ENCODE peak calls at places on chromosomes 6 and 20, in seven cellular contexts. One of them, this sample, is unnamed.

GRCh38 chr6:136550045-136550329 is 235 bp downstream of the MAP7 start:
- DNase-seq in cardiac fibroblast: no peak
- DNase-seq in fibroblast of pulmonary artery: no peak
- DNase-seq in left ventricle myocardium inferior: peak
- DNase-seq in OCI-LY7: no peak
- DNase-seq in Peyer's patch: no peak
- DNase-seq in aorta: no peak
- DNase-seq in this sample: peak

GRCh38 chr6:5532941-5533340 is 271.6 kb downstream of the FARS2 start:
- DNase-seq in cardiac fibroblast: no peak
- DNase-seq in fibroblast of pulmonary artery: no peak
- DNase-seq in left ventricle myocardium inferior: no peak
- DNase-seq in OCI-LY7: no peak
- DNase-seq in Peyer's patch: no peak
- DNase-seq in aorta: no peak
- DNase-seq in this sample: no peak

GRCh38 chr6:116152620-116153019 is 26.7 kb upstream of the COL10A1 start:
- DNase-seq in cardiac fibroblast: peak
- DNase-seq in fibroblast of pulmonary artery: peak
- DNase-seq in left ventricle myocardium inferior: no peak
- DNase-seq in OCI-LY7: no peak
- DNase-seq in Peyer's patch: no peak
- DNase-seq in aorta: no peak
- DNase-seq in this sample: no peak

GRCh38 chr6:101534386-101534785 is 140.9 kb downstream of the GRIK2 start:
- DNase-seq in cardiac fibroblast: peak
- DNase-seq in fibroblast of pulmonary artery: peak
- DNase-seq in left ventricle myocardium inferior: no peak
- DNase-seq in OCI-LY7: no peak
- DNase-seq in Peyer's patch: no peak
- DNase-seq in aorta: no peak
- DNase-seq in this sample: no peak

GRCh38 chr6:121436966-121437756 is 1.7 kb downstream of the GJA1 start:
- DNase-seq in cardiac fibroblast: peak
- DNase-seq in fibroblast of pulmonary artery: peak
- DNase-seq in left ventricle myocardium inferior: peak
- DNase-seq in OCI-LY7: no peak
- DNase-seq in Peyer's patch: peak
- DNase-seq in aorta: peak
- DNase-seq in this sample: peak

GRCh38 chr20:64168381-64169088 is 4.3 kb downstream of the MYT1 start:
- DNase-seq in cardiac fibroblast: no peak
- DNase-seq in fibroblast of pulmonary artery: no peak
- DNase-seq in left ventricle myocardium inferior: no peak
- DNase-seq in OCI-LY7: no peak
- DNase-seq in Peyer's patch: no peak
- DNase-seq in aorta: peak
- DNase-seq in this sample: no peak

GRCh38 chr6:85404497-85405174 is 45.2 kb upstream of the NT5E start:
- DNase-seq in cardiac fibroblast: peak
- DNase-seq in fibroblast of pulmonary artery: peak
- DNase-seq in left ventricle myocardium inferior: no peak
- DNase-seq in OCI-LY7: no peak
- DNase-seq in Peyer's patch: peak
- DNase-seq in aorta: peak
- DNase-seq in this sample: peak

GRCh38 chr20:52481443-52481842 is 289.9 kb upstream of the ZFP64 start:
- DNase-seq in cardiac fibroblast: peak
- DNase-seq in fibroblast of pulmonary artery: peak
- DNase-seq in left ventricle myocardium inferior: no peak
- DNase-seq in OCI-LY7: no peak
- DNase-seq in Peyer's patch: no peak
- DNase-seq in aorta: no peak
- DNase-seq in this sample: no peak

GRCh38 chr6:148168856-148169255 is 173.8 kb upstream of the SASH1 start:
- DNase-seq in cardiac fibroblast: no peak
- DNase-seq in fibroblast of pulmonary artery: no peak
- DNase-seq in left ventricle myocardium inferior: no peak
- DNase-seq in OCI-LY7: no peak
- DNase-seq in Peyer's patch: no peak
- DNase-seq in aorta: no peak
- DNase-seq in this sample: no peak

GRCh38 chr6:92050216-92050615 is 1369.1 kb downstream of the EPHA7 start:
- DNase-seq in cardiac fibroblast: no peak
- DNase-seq in fibroblast of pulmonary artery: no peak
- DNase-seq in left ventricle myocardium inferior: no peak
- DNase-seq in OCI-LY7: no peak
- DNase-seq in Peyer's patch: no peak
- DNase-seq in aorta: no peak
- DNase-seq in this sample: peak

GRCh38 chr6:146670161-146670560 is 71.4 kb downstream of the ADGB start:
- DNase-seq in cardiac fibroblast: no peak
- DNase-seq in fibroblast of pulmonary artery: peak
- DNase-seq in left ventricle myocardium inferior: no peak
- DNase-seq in OCI-LY7: no peak
- DNase-seq in Peyer's patch: no peak
- DNase-seq in aorta: no peak
- DNase-seq in this sample: no peak

GRCh38 chr20:49585585-49586245 is 17.8 kb upstream of the PTGIS start:
- DNase-seq in cardiac fibroblast: no peak
- DNase-seq in fibroblast of pulmonary artery: no peak
- DNase-seq in left ventricle myocardium inferior: no peak
- DNase-seq in OCI-LY7: no peak
- DNase-seq in Peyer's patch: no peak
- DNase-seq in aorta: no peak
- DNase-seq in this sample: no peak

GRCh38 chr6:27374824-27375612 is 13.5 kb upstream of the ZNF391 start:
- DNase-seq in cardiac fibroblast: peak
- DNase-seq in fibroblast of pulmonary artery: peak
- DNase-seq in left ventricle myocardium inferior: peak
- DNase-seq in OCI-LY7: no peak
- DNase-seq in Peyer's patch: peak
- DNase-seq in aorta: peak
- DNase-seq in this sample: peak

GRCh38 chr6:34300332-34300751 is 51.5 kb upstream of the SMIM29 start:
- DNase-seq in cardiac fibroblast: no peak
- DNase-seq in fibroblast of pulmonary artery: no peak
- DNase-seq in left ventricle myocardium inferior: no peak
- DNase-seq in OCI-LY7: no peak
- DNase-seq in Peyer's patch: no peak
- DNase-seq in aorta: no peak
- DNase-seq in this sample: no peak

GRCh38 chr20:46894971-46895905 is 595 bp downstream of the EYA2 start:
- DNase-seq in cardiac fibroblast: no peak
- DNase-seq in fibroblast of pulmonary artery: no peak
- DNase-seq in left ventricle myocardium inferior: no peak
- DNase-seq in OCI-LY7: no peak
- DNase-seq in Peyer's patch: no peak
- DNase-seq in aorta: peak
- DNase-seq in this sample: peak

GRCh38 chr20:59176812-59177211 is 13.2 kb downstream of the ZNF831 start:
- DNase-seq in cardiac fibroblast: no peak
- DNase-seq in fibroblast of pulmonary artery: no peak
- DNase-seq in left ventricle myocardium inferior: no peak
- DNase-seq in OCI-LY7: no peak
- DNase-seq in Peyer's patch: no peak
- DNase-seq in aorta: no peak
- DNase-seq in this sample: no peak

GRCh38 chr20:2299301-2299700 is 3.5 kb downstream of the TGM3 start:
- DNase-seq in cardiac fibroblast: peak
- DNase-seq in fibroblast of pulmonary artery: no peak
- DNase-seq in left ventricle myocardium inferior: peak
- DNase-seq in OCI-LY7: no peak
- DNase-seq in Peyer's patch: peak
- DNase-seq in aorta: peak
- DNase-seq in this sample: no peak

GRCh38 chr6:74578339-74578738 is 627.5 kb downstream of the COL12A1 start:
- DNase-seq in cardiac fibroblast: peak
- DNase-seq in fibroblast of pulmonary artery: peak
- DNase-seq in left ventricle myocardium inferior: no peak
- DNase-seq in OCI-LY7: no peak
- DNase-seq in Peyer's patch: no peak
- DNase-seq in aorta: no peak
- DNase-seq in this sample: no peak

GRCh38 chr6:166360243-166361079 is 18.1 kb upstream of the SFT2D1 start:
- DNase-seq in cardiac fibroblast: peak
- DNase-seq in fibroblast of pulmonary artery: no peak
- DNase-seq in left ventricle myocardium inferior: no peak
- DNase-seq in OCI-LY7: no peak
- DNase-seq in Peyer's patch: no peak
- DNase-seq in aorta: no peak
- DNase-seq in this sample: no peak

GRCh38 chr6:106142876-106143431 is 56.8 kb downstream of the PRDM1 start:
- DNase-seq in cardiac fibroblast: no peak
- DNase-seq in fibroblast of pulmonary artery: no peak
- DNase-seq in left ventricle myocardium inferior: no peak
- DNase-seq in OCI-LY7: no peak
- DNase-seq in Peyer's patch: no peak
- DNase-seq in aorta: no peak
- DNase-seq in this sample: no peak

GRCh38 chr6:15962449-15962764 is 166.5 kb upstream of the MYLIP start:
- DNase-seq in cardiac fibroblast: peak
- DNase-seq in fibroblast of pulmonary artery: peak
- DNase-seq in left ventricle myocardium inferior: no peak
- DNase-seq in OCI-LY7: peak
- DNase-seq in Peyer's patch: no peak
- DNase-seq in aorta: no peak
- DNase-seq in this sample: no peak

GRCh38 chr6:156783958-156784357 is 6.8 kb downstream of the ARID1B start:
- DNase-seq in cardiac fibroblast: no peak
- DNase-seq in fibroblast of pulmonary artery: no peak
- DNase-seq in left ventricle myocardium inferior: no peak
- DNase-seq in OCI-LY7: no peak
- DNase-seq in Peyer's patch: no peak
- DNase-seq in aorta: no peak
- DNase-seq in this sample: no peak
- H3K4me3 ChIP-seq in cardiac fibroblast: no peak
- H3K4me3 ChIP-seq in fibroblast of pulmonary artery: no peak
- H3K4me3 ChIP-seq in left ventricle myocardium inferior: peak
- H3K4me3 ChIP-seq in OCI-LY7: peak
- H3K4me3 ChIP-seq in Peyer's patch: no peak
- H3K4me3 ChIP-seq in aorta: no peak
- H3K4me3 ChIP-seq in this sample: no peak

DNA sequence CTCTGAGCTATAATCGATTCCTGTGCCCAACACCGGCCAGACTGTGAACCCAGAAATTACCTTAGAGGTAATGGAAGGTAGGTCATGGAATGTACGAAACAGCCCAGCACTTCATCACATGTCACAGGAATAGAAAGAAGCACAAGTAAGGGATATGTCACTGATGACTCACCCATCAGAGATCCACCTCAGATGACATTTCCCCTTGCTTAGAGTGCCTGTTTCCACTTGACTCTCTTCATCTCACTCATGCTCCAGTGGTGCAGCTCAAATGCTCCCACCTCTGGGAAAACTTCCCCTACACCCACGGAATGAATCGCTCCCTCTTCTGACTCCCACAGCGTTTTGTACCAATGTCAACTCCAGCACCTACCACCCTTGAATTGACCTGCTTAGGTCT is 381.6 kb upstream of the CNR1 start:
- DNase-seq in cardiac fibroblast: no peak
- DNase-seq in fibroblast of pulmonary artery: no peak
- DNase-seq in left ventricle myocardium inferior: no peak
- DNase-seq in OCI-LY7: no peak
- DNase-seq in Peyer's patch: no peak
- DNase-seq in aorta: no peak
- DNase-seq in this sample: no peak
- H3K4me3 ChIP-seq in cardiac fibroblast: no peak
- H3K4me3 ChIP-seq in fibroblast of pulmonary artery: no peak
- H3K4me3 ChIP-seq in left ventricle myocardium inferior: no peak
- H3K4me3 ChIP-seq in OCI-LY7: no peak
- H3K4me3 ChIP-seq in Peyer's patch: no peak
- H3K4me3 ChIP-seq in aorta: no peak
- H3K4me3 ChIP-seq in this sample: no peak

GRCh38 chr6:37134622-37135191 is 35.2 kb upstream of the PIM1 start:
- DNase-seq in cardiac fibroblast: peak
- DNase-seq in fibroblast of pulmonary artery: peak
- DNase-seq in left ventricle myocardium inferior: no peak
- DNase-seq in OCI-LY7: no peak
- DNase-seq in Peyer's patch: no peak
- DNase-seq in aorta: peak
- DNase-seq in this sample: peak

GRCh38 chr6:37137881-37138568 is 31.9 kb upstream of the PIM1 start:
- DNase-seq in cardiac fibroblast: peak
- DNase-seq in fibroblast of pulmonary artery: peak
- DNase-seq in left ventricle myocardium inferior: no peak
- DNase-seq in OCI-LY7: no peak
- DNase-seq in Peyer's patch: no peak
- DNase-seq in aorta: no peak
- DNase-seq in this sample: peak

GRCh38 chr6:37135835-37136694 is 33.9 kb upstream of the PIM1 start:
- DNase-seq in cardiac fibroblast: peak
- DNase-seq in fibroblast of pulmonary artery: peak
- DNase-seq in left ventricle myocardium inferior: no peak
- DNase-seq in OCI-LY7: no peak
- DNase-seq in Peyer's patch: no peak
- DNase-seq in aorta: no peak
- DNase-seq in this sample: no peak

GRCh38 chr6:37137201-37137880 is 32.6 kb upstream of the PIM1 start:
- DNase-seq in cardiac fibroblast: peak
- DNase-seq in fibroblast of pulmonary artery: peak
- DNase-seq in left ventricle myocardium inferior: no peak
- DNase-seq in OCI-LY7: no peak
- DNase-seq in Peyer's patch: no peak
- DNase-seq in aorta: peak
- DNase-seq in this sample: peak

GRCh38 chr6:37136821-37137200 is 33.1 kb upstream of the PIM1 start:
- DNase-seq in cardiac fibroblast: no peak
- DNase-seq in fibroblast of pulmonary artery: no peak
- DNase-seq in left ventricle myocardium inferior: no peak
- DNase-seq in OCI-LY7: no peak
- DNase-seq in Peyer's patch: no peak
- DNase-seq in aorta: no peak
- DNase-seq in this sample: no peak
- H3K4me3 ChIP-seq in cardiac fibroblast: no peak
- H3K4me3 ChIP-seq in fibroblast of pulmonary artery: peak
- H3K4me3 ChIP-seq in left ventricle myocardium inferior: no peak
- H3K4me3 ChIP-seq in OCI-LY7: no peak
- H3K4me3 ChIP-seq in Peyer's patch: no peak
- H3K4me3 ChIP-seq in aorta: no peak
- H3K4me3 ChIP-seq in this sample: peak

GRCh38 chr6:3813918-3814317 is 35.3 kb upstream of the FAM50B start:
- DNase-seq in cardiac fibroblast: no peak
- DNase-seq in fibroblast of pulmonary artery: no peak
- DNase-seq in left ventricle myocardium inferior: no peak
- DNase-seq in OCI-LY7: no peak
- DNase-seq in Peyer's patch: no peak
- DNase-seq in aorta: no peak
- DNase-seq in this sample: no peak

GRCh38 chr6:3811191-3811590 is 38.0 kb upstream of the FAM50B start:
- DNase-seq in cardiac fibroblast: no peak
- DNase-seq in fibroblast of pulmonary artery: no peak
- DNase-seq in left ventricle myocardium inferior: no peak
- DNase-seq in OCI-LY7: no peak
- DNase-seq in Peyer's patch: no peak
- DNase-seq in aorta: no peak
- DNase-seq in this sample: no peak

GRCh38 chr6:3814539-3814938 is 34.6 kb upstream of the FAM50B start:
- DNase-seq in cardiac fibroblast: no peak
- DNase-seq in fibroblast of pulmonary artery: no peak
- DNase-seq in left ventricle myocardium inferior: no peak
- DNase-seq in OCI-LY7: no peak
- DNase-seq in Peyer's patch: no peak
- DNase-seq in aorta: no peak
- DNase-seq in this sample: no peak

GRCh38 chr6:3812596-3812995 is 36.6 kb upstream of the FAM50B start:
- DNase-seq in cardiac fibroblast: no peak
- DNase-seq in fibroblast of pulmonary artery: no peak
- DNase-seq in left ventricle myocardium inferior: no peak
- DNase-seq in OCI-LY7: no peak
- DNase-seq in Peyer's patch: no peak
- DNase-seq in aorta: no peak
- DNase-seq in this sample: no peak

GRCh38 chr6:3813150-3813780 is 35.9 kb upstream of the FAM50B start:
- DNase-seq in cardiac fibroblast: no peak
- DNase-seq in fibroblast of pulmonary artery: peak
- DNase-seq in left ventricle myocardium inferior: peak
- DNase-seq in OCI-LY7: no peak
- DNase-seq in Peyer's patch: no peak
- DNase-seq in aorta: peak
- DNase-seq in this sample: peak
- H3K4me3 ChIP-seq in cardiac fibroblast: no peak
- H3K4me3 ChIP-seq in fibroblast of pulmonary artery: no peak
- H3K4me3 ChIP-seq in left ventricle myocardium inferior: peak
- H3K4me3 ChIP-seq in OCI-LY7: no peak
- H3K4me3 ChIP-seq in Peyer's patch: no peak
- H3K4me3 ChIP-seq in aorta: no peak
- H3K4me3 ChIP-seq in this sample: no peak

This sample was measured in MG63.